ENCODE peak calls at places on chromosomes 16 and 17, in seven cellular contexts. C is pancreas, K is H1, D is vagina, G is progenitor cell of endocrine pancreas, M is sigmoid colon, N is colonic mucosa. T is an unnamed sample.

GRCh38 chr17:77287432-77288068 is 146.8 kb downstream of the SEC14L1 start:
- DNase-seq in C (peak; percentile 87), K (no peak), D (no peak), G (no peak), M (peak; percentile 79), N (peak; percentile 61), T (no peak)

GRCh38 chr17:7215652-7216139 is 3.9 kb downstream of the DLG4 start:
- DNase-seq in C (peak; percentile 60), K (no peak), D (no peak), G (no peak), M (no peak), N (no peak), T (no peak)

GRCh38 chr16:57689772-57690558 is 4.6 kb upstream of the DRC7 start:
- DNase-seq in C (no peak), K (no peak), D (no peak), G (no peak), M (peak; percentile 42), N (no peak), T (no peak)

GRCh38 chr17:66855204-66855603 is 20.3 kb downstream of the CACNG5 start:
- DNase-seq in C (no peak), K (peak; percentile 98), D (no peak), G (no peak), M (no peak), N (peak; percentile 39), T (no peak)

GRCh38 chr17:6525111-6525510 is 31.2 kb downstream of the PITPNM3 start:
- DNase-seq in C (no peak), K (no peak), D (no peak), G (no peak), M (peak; percentile 34), N (no peak), T (no peak)

GRCh38 chr16:74603848-74604247 is 3.1 kb downstream of the GLG1 start:
- DNase-seq in C (no peak), K (no peak), D (no peak), G (no peak), M (peak; percentile 27), N (no peak), T (no peak)

GRCh38 chr17:83006515-83007455 is 72.6 kb upstream of the METRNL start:
- DNase-seq in C (no peak), K (no peak), D (peak; percentile 64), G (no peak), M (no peak), N (no peak), T (no peak)

GRCh38 chr16:27314161-27314723 is 468 bp downstream of the IL4R start:
- DNase-seq in C (peak; percentile 72), K (peak; percentile 72), D (no peak), G (peak; percentile 28), M (peak; percentile 92), N (peak; percentile 65), T (peak; percentile 28)

GRCh38 chr16:82801361-82801760 is 174.6 kb downstream of the CDH13 start:
- DNase-seq in C (no peak), K (no peak), D (no peak), G (no peak), M (no peak), N (no peak), T (no peak)

GRCh38 chr17:43634681-43635125 is 27.0 kb downstream of the MEOX1 start:
- DNase-seq in C (no peak), K (no peak), D (no peak), G (no peak), M (no peak), N (no peak), T (no peak)

GRCh38 chr17:58344047-58344790 is 7.8 kb downstream of the SUPT4H1 start:
- DNase-seq in C (peak; percentile 19), K (no peak), D (no peak), G (no peak), M (no peak), N (no peak), T (no peak)

GRCh38 chr17:76408037-76408849 is 23.8 kb downstream of the SPHK1 start:
- DNase-seq in C (peak; percentile 91), K (peak; percentile 88), D (no peak), G (peak; percentile 51), M (no peak), N (peak; percentile 78), T (peak; percentile 76)

GRCh38 chr16:54030451-54030850 is 256.1 kb downstream of the IRX3 start:
- DNase-seq in C (no peak), K (no peak), D (no peak), G (no peak), M (no peak), N (no peak), T (no peak)

GRCh38 chr17:33910200-33910857 is 344.8 kb upstream of the CCL2 start:
- DNase-seq in C (no peak), K (no peak), D (no peak), G (no peak), M (no peak), N (no peak), T (no peak)

GRCh38 chr17:82793974-82794620 is 42.2 kb downstream of the TBCD start:
- DNase-seq in C (no peak), K (no peak), D (no peak), G (no peak), M (peak; percentile 82), N (no peak), T (no peak)

GRCh38 chr16:67177743-67178699 is 5.7 kb downstream of the MATCAP1 start:
- DNase-seq in C (peak; percentile 99), K (peak; percentile 86), D (no peak), G (peak; percentile 65), M (peak; percentile 83), N (peak; percentile 86), T (peak; percentile 96)

GRCh38 chr16:66493490-66494401 is 56.2 kb downstream of the TK2 start:
- DNase-seq in C (no peak), K (no peak), D (no peak), G (no peak), M (peak; percentile 40), N (no peak), T (no peak)

GRCh38 chr17:53142890-53143289 is 679.8 kb upstream of the KIF2B start:
- DNase-seq in C (no peak), K (no peak), D (no peak), G (no peak), M (no peak), N (no peak), T (no peak)

GRCh38 chr17:46751425-46751824 is 67.1 kb downstream of the WNT3 start:
- DNase-seq in C (no peak), K (no peak), D (no peak), G (no peak), M (no peak), N (no peak), T (no peak)

DNA sequence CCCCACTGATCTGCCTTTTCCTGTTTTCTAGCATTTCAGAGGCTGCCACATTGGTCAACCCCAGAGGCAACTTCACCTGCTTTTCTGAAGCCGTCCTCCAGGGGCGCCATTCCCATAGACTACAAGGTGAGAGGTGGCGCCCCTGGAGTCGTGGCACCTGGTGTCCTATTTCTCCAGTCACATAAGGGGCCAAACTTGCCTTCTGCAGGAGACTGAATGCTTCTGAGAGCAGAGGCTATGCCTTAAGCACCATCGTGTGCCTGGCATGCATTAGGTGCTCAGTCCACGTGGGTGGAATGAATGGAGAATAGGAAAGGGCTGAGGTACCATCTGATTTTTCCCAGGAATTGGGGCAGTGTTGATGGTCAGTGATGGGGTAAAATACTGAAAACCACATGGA is 164.8 kb downstream of the HAPSTR1 start:
- DNase-seq in C (peak; percentile 80), K (peak; percentile 95), D (no peak), G (peak; percentile 25), M (no peak), N (peak; percentile 54), T (peak; percentile 46)
- TF ChIP-seq CTCF in C (peak; percentile 48), K (peak; percentile 86), D (no peak), G (peak; percentile 65), M (no peak), N (peak; percentile 31), T (peak; percentile 52)

GRCh38 chr17:13735444-13735843 is 133.7 kb upstream of the HS3ST3A1 start:
- DNase-seq in C (no peak), K (no peak), D (no peak), G (no peak), M (no peak), N (no peak), T (no peak)
- TF ChIP-seq CTCF in C (no peak), K (no peak), D (no peak), G (no peak), M (no peak), N (no peak), T (no peak)

GRCh38 chr17:19714542-19715411 is 1.6 kb downstream of the SLC47A2 start:
- DNase-seq in C (peak; percentile 69), K (no peak), D (no peak), G (no peak), M (peak; percentile 64), N (peak; percentile 49), T (no peak)

GRCh38 chr17:19713901-19714361 is 2.5 kb downstream of the SLC47A2 start:
- DNase-seq in C (peak; percentile 45), K (no peak), D (no peak), G (no peak), M (peak; percentile 37), N (no peak), T (no peak)

GRCh38 chr17:19712436-19713004 is 3.9 kb downstream of the SLC47A2 start:
- DNase-seq in C (no peak), K (no peak), D (no peak), G (no peak), M (no peak), N (peak; percentile 5), T (no peak)

GRCh38 chr17:19716108-19717030 is at the start of gene SLC47A2:
- DNase-seq in C (peak; percentile 39), K (peak; percentile 38), D (no peak), G (no peak), M (peak; percentile 52), N (no peak), T (no peak)

GRCh38 chr17:19713462-19713861 is 2.9 kb downstream of the SLC47A2 start:
- DNase-seq in C (peak; percentile 38), K (no peak), D (no peak), G (no peak), M (no peak), N (no peak), T (no peak)
- TF ChIP-seq CTCF in C (no peak), K (peak; percentile 63), D (no peak), G (peak; percentile 34), M (no peak), N (no peak), T (peak; percentile 4)

GRCh38 chr16:10519297-10519696 is 61.1 kb downstream of the EMP2 start:
- DNase-seq in C (no peak), K (no peak), D (no peak), G (no peak), M (no peak), N (no peak), T (no peak)

GRCh38 chr16:10518479-10519041 is 61.8 kb downstream of the EMP2 start:
- DNase-seq in C (no peak), K (no peak), D (no peak), G (no peak), M (peak; percentile 32), N (no peak), T (no peak)

GRCh38 chr16:10519929-10520868 is 60.2 kb downstream of the EMP2 start:
- DNase-seq in C (no peak), K (no peak), D (no peak), G (no peak), M (no peak), N (no peak), T (peak; percentile 42)

GRCh38 chr16:10520869-10521578 is 59.4 kb downstream of the EMP2 start:
- DNase-seq in C (no peak), K (no peak), D (no peak), G (no peak), M (no peak), N (no peak), T (peak; percentile 8)

DNA sequence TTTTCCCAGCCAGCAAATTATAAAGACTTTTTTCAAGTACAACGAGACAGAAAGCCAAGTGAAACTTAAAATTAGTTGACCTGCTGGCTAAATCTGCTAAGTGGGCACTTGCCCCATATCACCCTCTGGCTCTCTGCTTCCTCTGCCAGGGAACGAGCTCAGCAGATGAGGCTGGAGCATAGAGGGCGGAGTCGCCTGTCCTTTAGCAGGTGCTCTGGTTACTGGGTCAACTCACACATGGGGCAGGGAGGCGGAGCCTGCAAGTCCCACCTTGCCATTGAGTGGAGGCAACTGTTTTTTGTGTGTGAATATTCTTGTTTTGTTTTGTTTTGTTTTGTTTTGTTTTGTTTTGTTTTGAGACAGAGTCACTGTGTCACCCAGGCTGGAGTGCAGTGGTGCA is 62.5 kb downstream of the EMP2 start:
- DNase-seq in C (no peak), K (no peak), D (no peak), G (no peak), M (peak; percentile 30), N (no peak), T (no peak)
- TF ChIP-seq CTCF in C (no peak), K (no peak), D (no peak), G (no peak), M (no peak), N (no peak), T (no peak)